ENCODE peak calls at places on chromosome X, in eight cellular contexts. One of them, this sample, is unnamed.

GRCh38 chrX:121894756-121895155 is 847.3 kb downstream of the GLUD2 start:
- DNase-seq in Peyer's patch: no peak
- DNase-seq in tibial nerve: no peak
- DNase-seq in suprapubic skin: no peak
- DNase-seq in body of pancreas: no peak
- DNase-seq in right lobe of liver: no peak
- DNase-seq in upper lobe of left lung: no peak
- DNase-seq in testis: no peak
- DNase-seq in this sample: no peak

GRCh38 chrX:10190367-10190766 is 33.6 kb downstream of the CLCN4 start:
- DNase-seq in Peyer's patch: peak
- DNase-seq in tibial nerve: no peak
- DNase-seq in suprapubic skin: no peak
- DNase-seq in body of pancreas: peak
- DNase-seq in right lobe of liver: no peak
- DNase-seq in upper lobe of left lung: no peak
- DNase-seq in testis: peak
- DNase-seq in this sample: no peak

GRCh38 chrX:154779261-154779660 is 16.6 kb downstream of the DKC1 start:
- DNase-seq in Peyer's patch: no peak
- DNase-seq in tibial nerve: no peak
- DNase-seq in suprapubic skin: no peak
- DNase-seq in body of pancreas: no peak
- DNase-seq in right lobe of liver: no peak
- DNase-seq in upper lobe of left lung: no peak
- DNase-seq in testis: no peak
- DNase-seq in this sample: no peak

GRCh38 chrX:15574017-15574416 is 26.7 kb downstream of the ACE2 start:
- DNase-seq in Peyer's patch: no peak
- DNase-seq in tibial nerve: no peak
- DNase-seq in suprapubic skin: no peak
- DNase-seq in body of pancreas: no peak
- DNase-seq in right lobe of liver: no peak
- DNase-seq in upper lobe of left lung: no peak
- DNase-seq in testis: no peak
- DNase-seq in this sample: no peak

GRCh38 chrX:125203379-125203736 is 116.3 kb upstream of the TEX13C start:
- DNase-seq in Peyer's patch: no peak
- DNase-seq in tibial nerve: no peak
- DNase-seq in suprapubic skin: peak
- DNase-seq in body of pancreas: no peak
- DNase-seq in right lobe of liver: peak
- DNase-seq in upper lobe of left lung: no peak
- DNase-seq in testis: peak
- DNase-seq in this sample: no peak

GRCh38 chrX:109281478-109282275 is 200.2 kb downstream of the GUCY2F start:
- DNase-seq in Peyer's patch: peak
- DNase-seq in tibial nerve: no peak
- DNase-seq in suprapubic skin: no peak
- DNase-seq in body of pancreas: peak
- DNase-seq in right lobe of liver: no peak
- DNase-seq in upper lobe of left lung: no peak
- DNase-seq in testis: peak
- DNase-seq in this sample: no peak

GRCh38 chrX:43225626-43226328 is 430.3 kb upstream of the MAOA start:
- DNase-seq in Peyer's patch: no peak
- DNase-seq in tibial nerve: no peak
- DNase-seq in suprapubic skin: no peak
- DNase-seq in body of pancreas: no peak
- DNase-seq in right lobe of liver: no peak
- DNase-seq in upper lobe of left lung: no peak
- DNase-seq in testis: no peak
- DNase-seq in this sample: no peak

GRCh38 chrX:147978931-147979330 is 2.2 kb upstream of the FMR1NB start:
- DNase-seq in Peyer's patch: no peak
- DNase-seq in tibial nerve: no peak
- DNase-seq in suprapubic skin: no peak
- DNase-seq in body of pancreas: no peak
- DNase-seq in right lobe of liver: no peak
- DNase-seq in upper lobe of left lung: no peak
- DNase-seq in testis: no peak
- DNase-seq in this sample: no peak

GRCh38 chrX:8971116-8971515 is 62.8 kb downstream of the FAM9B start:
- DNase-seq in Peyer's patch: no peak
- DNase-seq in tibial nerve: no peak
- DNase-seq in suprapubic skin: no peak
- DNase-seq in body of pancreas: no peak
- DNase-seq in right lobe of liver: no peak
- DNase-seq in upper lobe of left lung: no peak
- DNase-seq in testis: no peak
- DNase-seq in this sample: no peak

GRCh38 chrX:13732246-13733067 is 2.0 kb downstream of the TRAPPC2 start:
- DNase-seq in Peyer's patch: no peak
- DNase-seq in tibial nerve: no peak
- DNase-seq in suprapubic skin: no peak
- DNase-seq in body of pancreas: peak
- DNase-seq in right lobe of liver: no peak
- DNase-seq in upper lobe of left lung: no peak
- DNase-seq in testis: no peak
- DNase-seq in this sample: no peak

GRCh38 chrX:13733506-13733905 is 914 bp downstream of the TRAPPC2 start:
- DNase-seq in Peyer's patch: no peak
- DNase-seq in tibial nerve: no peak
- DNase-seq in suprapubic skin: no peak
- DNase-seq in body of pancreas: no peak
- DNase-seq in right lobe of liver: no peak
- DNase-seq in upper lobe of left lung: no peak
- DNase-seq in testis: no peak
- DNase-seq in this sample: no peak

GRCh38 chrX:13734278-13735172 is at the start of the genes OFD1 and TRAPPC2:
- DNase-seq in Peyer's patch: peak
- DNase-seq in tibial nerve: peak
- DNase-seq in suprapubic skin: peak
- DNase-seq in body of pancreas: peak
- DNase-seq in right lobe of liver: peak
- DNase-seq in upper lobe of left lung: peak
- DNase-seq in testis: peak
- DNase-seq in this sample: peak
- TF ChIP-seq POLR2A in Peyer's patch: peak
- TF ChIP-seq POLR2A in tibial nerve: peak
- TF ChIP-seq POLR2A in suprapubic skin: peak
- TF ChIP-seq POLR2A in body of pancreas: peak
- TF ChIP-seq POLR2A in right lobe of liver: peak
- TF ChIP-seq POLR2A in upper lobe of left lung: peak
- TF ChIP-seq POLR2A in testis: peak
- TF ChIP-seq POLR2A in this sample: no peak

GRCh38 chrX:119539872-119540271 is 25.3 kb downstream of the STEEP1 start:
- DNase-seq in Peyer's patch: no peak
- DNase-seq in tibial nerve: no peak
- DNase-seq in suprapubic skin: no peak
- DNase-seq in body of pancreas: no peak
- DNase-seq in right lobe of liver: no peak
- DNase-seq in upper lobe of left lung: no peak
- DNase-seq in testis: no peak
- DNase-seq in this sample: no peak
- TF ChIP-seq CTCF in Peyer's patch: no peak
- TF ChIP-seq CTCF in tibial nerve: no peak
- TF ChIP-seq CTCF in suprapubic skin: no peak
- TF ChIP-seq CTCF in body of pancreas: no peak
- TF ChIP-seq CTCF in right lobe of liver: no peak
- TF ChIP-seq CTCF in upper lobe of left lung: no peak
- TF ChIP-seq CTCF in testis: no peak
- TF ChIP-seq CTCF in this sample: no peak

GRCh38 chrX:30889147-30890125 is at the start of gene TAB3:
- DNase-seq in Peyer's patch: peak
- DNase-seq in tibial nerve: peak
- DNase-seq in suprapubic skin: peak
- DNase-seq in body of pancreas: peak
- DNase-seq in right lobe of liver: peak
- DNase-seq in upper lobe of left lung: peak
- DNase-seq in testis: peak
- DNase-seq in this sample: peak

GRCh38 chrX:30887288-30887687 is 1.8 kb downstream of the TAB3 start:
- DNase-seq in Peyer's patch: no peak
- DNase-seq in tibial nerve: no peak
- DNase-seq in suprapubic skin: no peak
- DNase-seq in body of pancreas: no peak
- DNase-seq in right lobe of liver: no peak
- DNase-seq in upper lobe of left lung: no peak
- DNase-seq in testis: no peak
- DNase-seq in this sample: no peak

GRCh38 chrX:30885136-30885535 is 3.9 kb downstream of the TAB3 start:
- DNase-seq in Peyer's patch: no peak
- DNase-seq in tibial nerve: no peak
- DNase-seq in suprapubic skin: no peak
- DNase-seq in body of pancreas: no peak
- DNase-seq in right lobe of liver: no peak
- DNase-seq in upper lobe of left lung: no peak
- DNase-seq in testis: no peak
- DNase-seq in this sample: no peak

GRCh38 chrX:30887721-30888120 is 1.3 kb downstream of the TAB3 start:
- DNase-seq in Peyer's patch: no peak
- DNase-seq in tibial nerve: no peak
- DNase-seq in suprapubic skin: no peak
- DNase-seq in body of pancreas: no peak
- DNase-seq in right lobe of liver: no peak
- DNase-seq in upper lobe of left lung: no peak
- DNase-seq in testis: no peak
- DNase-seq in this sample: no peak

GRCh38 chrX:30888526-30889146 is 418 bp downstream of the TAB3 start:
- DNase-seq in Peyer's patch: peak
- DNase-seq in tibial nerve: no peak
- DNase-seq in suprapubic skin: no peak
- DNase-seq in body of pancreas: peak
- DNase-seq in right lobe of liver: no peak
- DNase-seq in upper lobe of left lung: no peak
- DNase-seq in testis: no peak
- DNase-seq in this sample: peak
- TF ChIP-seq POLR2A in Peyer's patch: no peak
- TF ChIP-seq POLR2A in tibial nerve: no peak
- TF ChIP-seq POLR2A in suprapubic skin: no peak
- TF ChIP-seq POLR2A in body of pancreas: no peak
- TF ChIP-seq POLR2A in right lobe of liver: no peak
- TF ChIP-seq POLR2A in upper lobe of left lung: peak
- TF ChIP-seq POLR2A in testis: no peak
- TF ChIP-seq POLR2A in this sample: no peak

GRCh38 chrX:135256923-135257322 is 5.1 kb downstream of the ETDA start:
- DNase-seq in Peyer's patch: no peak
- DNase-seq in tibial nerve: no peak
- DNase-seq in suprapubic skin: no peak
- DNase-seq in body of pancreas: no peak
- DNase-seq in right lobe of liver: no peak
- DNase-seq in upper lobe of left lung: no peak
- DNase-seq in testis: no peak
- DNase-seq in this sample: no peak

DNA sequence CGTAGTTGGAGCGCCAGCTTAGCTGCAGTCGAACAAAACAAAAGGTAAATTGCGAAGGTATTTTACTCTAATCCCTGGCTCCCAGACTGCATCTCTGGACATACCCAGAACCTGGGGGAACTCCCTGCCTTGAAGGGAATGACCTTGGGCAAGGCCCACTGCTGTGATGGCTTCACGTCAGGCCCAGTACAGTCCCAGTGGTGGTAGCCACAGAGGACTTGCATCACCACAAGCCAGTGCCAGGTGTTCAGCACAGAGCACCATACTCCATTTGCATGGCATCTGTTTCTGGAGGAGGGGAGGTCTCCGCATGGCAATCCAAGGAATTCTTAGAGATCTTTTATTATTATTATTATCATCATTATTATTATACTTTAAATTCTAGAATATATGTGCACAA is 5.6 kb downstream of the ETDA start:
- DNase-seq in Peyer's patch: no peak
- DNase-seq in tibial nerve: no peak
- DNase-seq in suprapubic skin: no peak
- DNase-seq in body of pancreas: no peak
- DNase-seq in right lobe of liver: no peak
- DNase-seq in upper lobe of left lung: no peak
- DNase-seq in testis: no peak
- DNase-seq in this sample: no peak
- TF ChIP-seq CTCF in Peyer's patch: no peak
- TF ChIP-seq CTCF in tibial nerve: no peak
- TF ChIP-seq CTCF in suprapubic skin: no peak
- TF ChIP-seq CTCF in body of pancreas: no peak
- TF ChIP-seq CTCF in right lobe of liver: no peak
- TF ChIP-seq CTCF in upper lobe of left lung: no peak
- TF ChIP-seq CTCF in testis: no peak
- TF ChIP-seq CTCF in this sample: no peak

DNA sequence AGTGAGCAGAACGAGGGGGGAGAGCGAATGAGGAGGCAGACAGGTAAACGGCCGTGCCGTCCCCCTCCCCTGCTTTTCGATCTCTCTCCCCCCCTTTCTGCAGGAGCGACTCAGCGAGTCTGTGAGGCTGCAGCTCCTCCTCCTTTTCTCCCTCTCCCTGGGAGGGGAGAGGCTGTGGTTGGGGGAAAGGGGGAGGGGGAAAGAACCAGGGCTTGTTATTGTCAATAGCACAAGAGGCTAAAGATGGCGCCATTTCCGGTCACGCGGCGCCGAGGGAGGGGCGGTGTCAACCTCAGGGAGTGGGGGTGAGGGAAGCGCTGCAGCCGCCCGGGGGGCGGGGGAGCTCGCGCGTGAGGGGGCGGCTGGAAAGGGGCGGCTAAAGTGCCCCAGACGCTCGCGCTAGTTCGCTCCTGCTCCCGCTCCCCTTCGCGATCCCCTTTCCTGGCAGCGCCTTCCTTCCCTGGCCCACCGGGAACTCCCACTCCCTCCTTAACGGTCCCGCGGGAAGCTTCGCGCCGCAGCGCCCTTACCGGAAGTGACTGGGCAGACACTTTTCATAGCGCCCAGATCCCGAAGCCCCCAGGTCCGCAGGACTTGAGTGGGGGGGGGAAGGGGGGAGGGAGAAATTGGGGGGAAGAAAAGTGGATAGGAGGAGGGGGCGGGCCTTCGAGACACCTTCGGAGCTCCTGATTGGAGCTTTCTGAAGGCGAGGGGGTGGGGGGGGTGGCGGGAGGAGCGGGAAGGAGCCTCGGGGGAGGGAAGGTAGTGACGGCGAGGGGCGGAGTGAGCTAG is at the start of gene CUL4B:
- DNase-seq in Peyer's patch: peak
- DNase-seq in tibial nerve: peak
- DNase-seq in suprapubic skin: peak
- DNase-seq in body of pancreas: peak
- DNase-seq in right lobe of liver: peak
- DNase-seq in upper lobe of left lung: peak
- DNase-seq in testis: peak
- DNase-seq in this sample: peak
- TF ChIP-seq POLR2A in Peyer's patch: peak
- TF ChIP-seq POLR2A in tibial nerve: peak
- TF ChIP-seq POLR2A in suprapubic skin: peak
- TF ChIP-seq POLR2A in body of pancreas: peak
- TF ChIP-seq POLR2A in right lobe of liver: peak
- TF ChIP-seq POLR2A in upper lobe of left lung: no peak
- TF ChIP-seq POLR2A in testis: no peak
- TF ChIP-seq POLR2A in this sample: no peak

GRCh38 chrX:80181079-80181478 is 166.5 kb downstream of the TBX22 start:
- DNase-seq in Peyer's patch: no peak
- DNase-seq in tibial nerve: no peak
- DNase-seq in suprapubic skin: no peak
- DNase-seq in body of pancreas: no peak
- DNase-seq in right lobe of liver: no peak
- DNase-seq in upper lobe of left lung: no peak
- DNase-seq in testis: peak
- DNase-seq in this sample: no peak
- TF ChIP-seq CTCF in Peyer's patch: no peak
- TF ChIP-seq CTCF in tibial nerve: no peak
- TF ChIP-seq CTCF in suprapubic skin: no peak
- TF ChIP-seq CTCF in body of pancreas: no peak
- TF ChIP-seq CTCF in right lobe of liver: peak
- TF ChIP-seq CTCF in upper lobe of left lung: no peak
- TF ChIP-seq CTCF in testis: no peak
- TF ChIP-seq CTCF in this sample: no peak

GRCh38 chrX:124097116-124097515 is 135.6 kb downstream of the STAG2 start:
- DNase-seq in Peyer's patch: no peak
- DNase-seq in tibial nerve: no peak
- DNase-seq in suprapubic skin: no peak
- DNase-seq in body of pancreas: no peak
- DNase-seq in right lobe of liver: no peak
- DNase-seq in upper lobe of left lung: no peak
- DNase-seq in testis: no peak
- DNase-seq in this sample: no peak
- TF ChIP-seq POLR2A in Peyer's patch: no peak
- TF ChIP-seq POLR2A in tibial nerve: no peak
- TF ChIP-seq POLR2A in suprapubic skin: no peak
- TF ChIP-seq POLR2A in body of pancreas: no peak
- TF ChIP-seq POLR2A in right lobe of liver: no peak
- TF ChIP-seq POLR2A in upper lobe of left lung: no peak
- TF ChIP-seq POLR2A in testis: no peak
- TF ChIP-seq POLR2A in this sample: no peak